ENCODE peak calls at places on chromosomes 12 and 14, in nine cellular contexts. One of them, this sample, is unnamed.
A peak's percentile ranks its signal among the peaks of the same experiment; 100 is the strongest.

GRCh38 chr12:26028953-26029740 is 70.7 kb downstream of the RASSF8 start:
- DNase-seq in GM23338: peak; percentile 66
- DNase-seq in GM23248: peak; percentile 72
- DNase-seq in PC-3: peak; percentile 85
- DNase-seq in neural progenitor cell: peak; percentile 59
- DNase-seq in HCT116: peak; percentile 40
- DNase-seq in SK-N-SH: peak; percentile 52
- DNase-seq in OCI-LY7: peak; percentile 45
- DNase-seq in MM.1S: peak; percentile 67
- DNase-seq in this sample: peak; percentile 58

GRCh38 chr12:18690653-18691052 is 47.2 kb downstream of the PLCZ1 start:
- DNase-seq in GM23248: peak; percentile 94
- DNase-seq in GM23338: no peak
- DNase-seq in neural progenitor cell: no peak
- DNase-seq in SK-N-SH: no peak
- DNase-seq in OCI-LY7: no peak
- DNase-seq in PC-3: peak; percentile 95
- DNase-seq in HCT116: peak; percentile 79
- DNase-seq in MM.1S: no peak
- DNase-seq in this sample: peak; percentile 24

GRCh38 chr12:32446306-32447119 is 47.2 kb downstream of the FGD4 start:
- DNase-seq in neural progenitor cell: peak; percentile 31
- DNase-seq in GM23248: no peak
- DNase-seq in GM23338: no peak
- DNase-seq in SK-N-SH: no peak
- DNase-seq in OCI-LY7: peak; percentile 29
- DNase-seq in HCT116: no peak
- DNase-seq in MM.1S: no peak
- DNase-seq in PC-3: no peak
- DNase-seq in this sample: peak; percentile 13

GRCh38 chr14:61566537-61567225 is 128.6 kb upstream of the HIF1A start:
- DNase-seq in SK-N-SH: no peak
- DNase-seq in PC-3: peak; percentile 78
- DNase-seq in OCI-LY7: no peak
- DNase-seq in HCT116: no peak
- DNase-seq in GM23338: no peak
- DNase-seq in MM.1S: no peak
- DNase-seq in neural progenitor cell: no peak
- DNase-seq in GM23248: peak; percentile 86
- DNase-seq in this sample: peak; percentile 49

GRCh38 chr12:121144416-121144914 is 11.8 kb downstream of the P2RX7 start:
- DNase-seq in GM23248: peak; percentile 79
- DNase-seq in MM.1S: no peak
- DNase-seq in PC-3: peak; percentile 22
- DNase-seq in neural progenitor cell: no peak
- DNase-seq in SK-N-SH: no peak
- DNase-seq in HCT116: no peak
- DNase-seq in GM23338: no peak
- DNase-seq in OCI-LY7: no peak
- DNase-seq in this sample: no peak

GRCh38 chr12:14824012-14824634 is 10.1 kb upstream of the SMCO3 start:
- DNase-seq in SK-N-SH: no peak
- DNase-seq in GM23248: peak; percentile 45
- DNase-seq in PC-3: no peak
- DNase-seq in MM.1S: no peak
- DNase-seq in HCT116: no peak
- DNase-seq in OCI-LY7: no peak
- DNase-seq in GM23338: no peak
- DNase-seq in neural progenitor cell: no peak
- DNase-seq in this sample: no peak

GRCh38 chr12:6361834-6362233 is 13.5 kb downstream of the SCNN1A start:
- DNase-seq in GM23248: no peak
- DNase-seq in GM23338: no peak
- DNase-seq in PC-3: peak; percentile 89
- DNase-seq in neural progenitor cell: no peak
- DNase-seq in HCT116: no peak
- DNase-seq in SK-N-SH: no peak
- DNase-seq in MM.1S: no peak
- DNase-seq in OCI-LY7: no peak
- DNase-seq in this sample: no peak

GRCh38 chr12:28024231-28024995 is 51.9 kb upstream of the PTHLH start:
- DNase-seq in SK-N-SH: no peak
- DNase-seq in MM.1S: peak; percentile 11
- DNase-seq in GM23248: peak; percentile 93
- DNase-seq in GM23338: no peak
- DNase-seq in PC-3: peak; percentile 79
- DNase-seq in neural progenitor cell: no peak
- DNase-seq in OCI-LY7: no peak
- DNase-seq in HCT116: no peak
- DNase-seq in this sample: no peak

GRCh38 chr14:89303452-89304435 is 113.3 kb downstream of the FOXN3 start:
- DNase-seq in GM23338: no peak
- DNase-seq in HCT116: no peak
- DNase-seq in SK-N-SH: no peak
- DNase-seq in GM23248: peak; percentile 84
- DNase-seq in PC-3: peak; percentile 64
- DNase-seq in MM.1S: peak; percentile 70
- DNase-seq in OCI-LY7: peak; percentile 94
- DNase-seq in neural progenitor cell: peak; percentile 22
- DNase-seq in this sample: peak; percentile 80

GRCh38 chr14:73245401-73246325 is 8.4 kb downstream of the PAPLN start:
- DNase-seq in neural progenitor cell: peak; percentile 40
- DNase-seq in SK-N-SH: peak; percentile 16
- DNase-seq in GM23338: peak; percentile 86
- DNase-seq in HCT116: no peak
- DNase-seq in OCI-LY7: peak; percentile 79
- DNase-seq in PC-3: no peak
- DNase-seq in GM23248: no peak
- DNase-seq in MM.1S: no peak
- DNase-seq in this sample: peak; percentile 76

GRCh38 chr12:44654641-44655625 is 221.2 kb downstream of the NELL2 start:
- DNase-seq in HCT116: no peak
- DNase-seq in GM23338: peak; percentile 45
- DNase-seq in PC-3: no peak
- DNase-seq in SK-N-SH: peak; percentile 11
- DNase-seq in OCI-LY7: peak; percentile 58
- DNase-seq in MM.1S: no peak
- DNase-seq in neural progenitor cell: peak; percentile 2
- DNase-seq in GM23248: no peak
- DNase-seq in this sample: no peak

GRCh38 chr14:53969326-53969725 is 12.7 kb upstream of the BMP4 start:
- DNase-seq in GM23338: no peak
- DNase-seq in PC-3: no peak
- DNase-seq in neural progenitor cell: no peak
- DNase-seq in OCI-LY7: no peak
- DNase-seq in MM.1S: no peak
- DNase-seq in SK-N-SH: no peak
- DNase-seq in GM23248: no peak
- DNase-seq in HCT116: no peak
- DNase-seq in this sample: no peak

GRCh38 chr14:55699131-55700057 is 119.4 kb downstream of the KTN1 start:
- DNase-seq in GM23338: peak; percentile 56
- DNase-seq in neural progenitor cell: no peak
- DNase-seq in MM.1S: no peak
- DNase-seq in SK-N-SH: no peak
- DNase-seq in OCI-LY7: no peak
- DNase-seq in PC-3: peak; percentile 99
- DNase-seq in GM23248: peak; percentile 60
- DNase-seq in HCT116: no peak
- DNase-seq in this sample: no peak

GRCh38 chr14:93811020-93811419 is 22.7 kb upstream of the PRIMA1 start:
- DNase-seq in OCI-LY7: no peak
- DNase-seq in GM23338: no peak
- DNase-seq in PC-3: no peak
- DNase-seq in HCT116: no peak
- DNase-seq in GM23248: no peak
- DNase-seq in SK-N-SH: no peak
- DNase-seq in neural progenitor cell: no peak
- DNase-seq in MM.1S: no peak
- DNase-seq in this sample: no peak

GRCh38 chr12:123107926-123108681 is 42.8 kb downstream of the PITPNM2 start:
- DNase-seq in HCT116: no peak
- DNase-seq in neural progenitor cell: no peak
- DNase-seq in PC-3: no peak
- DNase-seq in GM23248: no peak
- DNase-seq in GM23338: no peak
- DNase-seq in OCI-LY7: no peak
- DNase-seq in MM.1S: no peak
- DNase-seq in SK-N-SH: no peak
- DNase-seq in this sample: no peak
- TF ChIP-seq EZH2phosphoT487 in HCT116: no peak
- TF ChIP-seq EZH2phosphoT487 in neural progenitor cell: no peak
- TF ChIP-seq EZH2phosphoT487 in PC-3: no peak
- TF ChIP-seq EZH2phosphoT487 in GM23248: no peak
- TF ChIP-seq EZH2phosphoT487 in GM23338: no peak
- TF ChIP-seq EZH2phosphoT487 in OCI-LY7: no peak
- TF ChIP-seq EZH2phosphoT487 in MM.1S: no peak
- TF ChIP-seq EZH2phosphoT487 in SK-N-SH: no peak
- TF ChIP-seq EZH2phosphoT487 in this sample: no peak

DNA sequence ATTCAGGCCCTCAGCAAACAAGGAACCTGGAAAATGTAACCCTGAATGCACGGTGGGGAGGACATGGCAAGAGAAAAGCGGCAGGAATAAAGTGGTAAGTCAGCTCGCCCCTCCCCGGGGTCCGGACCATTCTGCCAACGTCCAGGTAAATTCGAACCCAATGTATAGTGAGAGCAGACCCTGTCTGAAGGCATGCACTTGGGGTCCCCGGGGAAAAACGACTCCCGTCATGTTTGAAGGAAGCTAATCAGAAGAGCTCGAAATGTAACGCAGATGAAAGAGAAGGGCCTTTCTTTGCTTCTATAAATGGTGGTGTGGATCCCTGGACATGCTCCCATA is 193 bp downstream of the ACACB start:
- DNase-seq in MM.1S: no peak
- DNase-seq in OCI-LY7: no peak
- DNase-seq in neural progenitor cell: no peak
- DNase-seq in PC-3: no peak
- DNase-seq in GM23248: no peak
- DNase-seq in GM23338: no peak
- DNase-seq in HCT116: no peak
- DNase-seq in SK-N-SH: no peak
- DNase-seq in this sample: no peak
- H3K4me1 ChIP-seq in MM.1S: peaks cover 42% of the 10 kb centered on the region
- H3K4me1 ChIP-seq in OCI-LY7: peaks cover 20% of the 10 kb centered on the region
- H3K4me1 ChIP-seq in neural progenitor cell: peaks cover 17% of the 10 kb centered on the region
- H3K4me1 ChIP-seq in PC-3: no peaks in the 10 kb centered on the region
- H3K4me1 ChIP-seq in GM23248: peaks cover 3% of the 10 kb centered on the region
- H3K4me1 ChIP-seq in GM23338: peaks cover 2% of the 10 kb centered on the region
- H3K4me1 ChIP-seq in HCT116: no peaks in the 10 kb centered on the region
- H3K4me1 ChIP-seq in SK-N-SH: peaks cover 20% of the 10 kb centered on the region
- H3K4me1 ChIP-seq in this sample: peaks cover 21% of the 10 kb centered on the region

GRCh38 chr12:64633940-64634337 is 23.6 kb downstream of the RASSF3 start:
- DNase-seq in PC-3: peak; percentile 83
- DNase-seq in OCI-LY7: no peak
- DNase-seq in HCT116: no peak
- DNase-seq in GM23248: peak; percentile 78
- DNase-seq in neural progenitor cell: no peak
- DNase-seq in MM.1S: no peak
- DNase-seq in GM23338: no peak
- DNase-seq in SK-N-SH: no peak
- DNase-seq in this sample: peak; percentile 49
- TF ChIP-seq EZH2phosphoT487 in PC-3: no peak
- TF ChIP-seq EZH2phosphoT487 in OCI-LY7: no peak
- TF ChIP-seq EZH2phosphoT487 in HCT116: no peak
- TF ChIP-seq EZH2phosphoT487 in GM23248: no peak
- TF ChIP-seq EZH2phosphoT487 in neural progenitor cell: no peak
- TF ChIP-seq EZH2phosphoT487 in MM.1S: no peak
- TF ChIP-seq EZH2phosphoT487 in GM23338: no peak
- TF ChIP-seq EZH2phosphoT487 in SK-N-SH: no peak
- TF ChIP-seq EZH2phosphoT487 in this sample: no peak

GRCh38 chr14:63467440-63468072 is 75.6 kb downstream of the PPP2R5E start:
- DNase-seq in neural progenitor cell: no peak
- DNase-seq in SK-N-SH: no peak
- DNase-seq in PC-3: no peak
- DNase-seq in OCI-LY7: no peak
- DNase-seq in GM23338: no peak
- DNase-seq in HCT116: no peak
- DNase-seq in GM23248: no peak
- DNase-seq in MM.1S: no peak
- DNase-seq in this sample: no peak
- H3K4me1 ChIP-seq in neural progenitor cell: no peaks in the 10 kb centered on the region
- H3K4me1 ChIP-seq in SK-N-SH: peaks cover 9% of the 10 kb centered on the region
- H3K4me1 ChIP-seq in PC-3: peaks cover 49% of the 10 kb centered on the region
- H3K4me1 ChIP-seq in OCI-LY7: peaks cover 6% of the 10 kb centered on the region
- H3K4me1 ChIP-seq in GM23338: peaks cover 19% of the 10 kb centered on the region
- H3K4me1 ChIP-seq in HCT116: peaks cover 48% of the 10 kb centered on the region
- H3K4me1 ChIP-seq in GM23248: peaks cover 16% of the 10 kb centered on the region
- H3K4me1 ChIP-seq in MM.1S: peaks cover 33% of the 10 kb centered on the region
- H3K4me1 ChIP-seq in this sample: peaks cover 17% of the 10 kb centered on the region

GRCh38 chr14:96176275-96176674 is 28.4 kb upstream of the BDKRB2 start:
- DNase-seq in MM.1S: no peak
- DNase-seq in GM23338: no peak
- DNase-seq in neural progenitor cell: no peak
- DNase-seq in PC-3: no peak
- DNase-seq in GM23248: peak; percentile 87
- DNase-seq in OCI-LY7: no peak
- DNase-seq in HCT116: no peak
- DNase-seq in SK-N-SH: no peak
- DNase-seq in this sample: no peak
- TF ChIP-seq EZH2phosphoT487 in MM.1S: no peak
- TF ChIP-seq EZH2phosphoT487 in GM23338: no peak
- TF ChIP-seq EZH2phosphoT487 in neural progenitor cell: no peak
- TF ChIP-seq EZH2phosphoT487 in PC-3: no peak
- TF ChIP-seq EZH2phosphoT487 in GM23248: no peak
- TF ChIP-seq EZH2phosphoT487 in OCI-LY7: no peak
- TF ChIP-seq EZH2phosphoT487 in HCT116: no peak
- TF ChIP-seq EZH2phosphoT487 in SK-N-SH: no peak
- TF ChIP-seq EZH2phosphoT487 in this sample: no peak

GRCh38 chr14:69050235-69051184 is 71.4 kb upstream of the ACTN1 start:
- DNase-seq in MM.1S: no peak
- DNase-seq in GM23338: peak; percentile 41
- DNase-seq in neural progenitor cell: no peak
- DNase-seq in HCT116: no peak
- DNase-seq in PC-3: no peak
- DNase-seq in SK-N-SH: no peak
- DNase-seq in OCI-LY7: peak; percentile 20
- DNase-seq in GM23248: peak; percentile 32
- DNase-seq in this sample: no peak
- H3K4me1 ChIP-seq in MM.1S: no peaks in the 10 kb centered on the region
- H3K4me1 ChIP-seq in GM23338: peaks cover 30% of the 10 kb centered on the region
- H3K4me1 ChIP-seq in neural progenitor cell: peaks cover 27% of the 10 kb centered on the region
- H3K4me1 ChIP-seq in HCT116: no peaks in the 10 kb centered on the region
- H3K4me1 ChIP-seq in PC-3: no peaks in the 10 kb centered on the region
- H3K4me1 ChIP-seq in SK-N-SH: peaks cover 41% of the 10 kb centered on the region
- H3K4me1 ChIP-seq in OCI-LY7: peaks cover 15% of the 10 kb centered on the region
- H3K4me1 ChIP-seq in GM23248: peaks cover 31% of the 10 kb centered on the region
- H3K4me1 ChIP-seq in this sample: peaks cover 40% of the 10 kb centered on the region